ENCODE peak calls at places on chromosomes 3 and 15, in eight cellular contexts. One of them, this sample, is unnamed.
A peak's percentile ranks its signal among the peaks of the same experiment; 100 is the strongest.

GRCh38 chr3:118505784-118506183 is 528.9 kb downstream of the IGSF11 start:
- DNase-seq in SHP77: no peak
- DNase-seq in activated CD4-positive, CD25-positive, alpha-beta regulatory T cell treated with anti-CD3 and anti-CD28 coated beads, Interleukin-2, amount 50 U/mL, for 72 hours: no peak
- DNase-seq in RWPE1: peak; percentile 8
- DNase-seq in SW480: no peak
- DNase-seq in upper lobe of left lung: no peak
- DNase-seq in T-helper 2 cell: no peak
- DNase-seq in NCI-H2029 treated with DMSO at 0.1 percent for 48 hours: no peak
- DNase-seq in this sample: no peak

GRCh38 chr3:89525597-89525996 is 418.2 kb downstream of the EPHA3 start:
- DNase-seq in SHP77: no peak
- DNase-seq in activated CD4-positive, CD25-positive, alpha-beta regulatory T cell treated with anti-CD3 and anti-CD28 coated beads, Interleukin-2, amount 50 U/mL, for 72 hours: no peak
- DNase-seq in RWPE1: no peak
- DNase-seq in SW480: no peak
- DNase-seq in upper lobe of left lung: no peak
- DNase-seq in T-helper 2 cell: no peak
- DNase-seq in NCI-H2029 treated with DMSO at 0.1 percent for 48 hours: no peak
- DNase-seq in this sample: no peak

GRCh38 chr3:4963669-4964589 is 15.3 kb upstream of the BHLHE40 start:
- DNase-seq in SHP77: no peak
- DNase-seq in activated CD4-positive, CD25-positive, alpha-beta regulatory T cell treated with anti-CD3 and anti-CD28 coated beads, Interleukin-2, amount 50 U/mL, for 72 hours: no peak
- DNase-seq in RWPE1: no peak
- DNase-seq in SW480: no peak
- DNase-seq in upper lobe of left lung: no peak
- DNase-seq in T-helper 2 cell: no peak
- DNase-seq in NCI-H2029 treated with DMSO at 0.1 percent for 48 hours: no peak
- DNase-seq in this sample: no peak

GRCh38 chr3:81419196-81419595 is 342.2 kb downstream of the GBE1 start:
- DNase-seq in SHP77: no peak
- DNase-seq in activated CD4-positive, CD25-positive, alpha-beta regulatory T cell treated with anti-CD3 and anti-CD28 coated beads, Interleukin-2, amount 50 U/mL, for 72 hours: no peak
- DNase-seq in RWPE1: peak; percentile 2
- DNase-seq in SW480: peak; percentile 16
- DNase-seq in upper lobe of left lung: no peak
- DNase-seq in T-helper 2 cell: no peak
- DNase-seq in NCI-H2029 treated with DMSO at 0.1 percent for 48 hours: no peak
- DNase-seq in this sample: no peak

GRCh38 chr15:44069489-44069888 is 125.6 kb downstream of the FRMD5 start:
- DNase-seq in SHP77: no peak
- DNase-seq in activated CD4-positive, CD25-positive, alpha-beta regulatory T cell treated with anti-CD3 and anti-CD28 coated beads, Interleukin-2, amount 50 U/mL, for 72 hours: no peak
- DNase-seq in RWPE1: no peak
- DNase-seq in SW480: no peak
- DNase-seq in upper lobe of left lung: no peak
- DNase-seq in T-helper 2 cell: no peak
- DNase-seq in NCI-H2029 treated with DMSO at 0.1 percent for 48 hours: no peak
- DNase-seq in this sample: no peak

GRCh38 chr3:63508305-63508704 is 144.2 kb upstream of the SNTN start:
- DNase-seq in SHP77: no peak
- DNase-seq in activated CD4-positive, CD25-positive, alpha-beta regulatory T cell treated with anti-CD3 and anti-CD28 coated beads, Interleukin-2, amount 50 U/mL, for 72 hours: no peak
- DNase-seq in RWPE1: peak; percentile 41
- DNase-seq in SW480: peak; percentile 57
- DNase-seq in upper lobe of left lung: no peak
- DNase-seq in T-helper 2 cell: no peak
- DNase-seq in NCI-H2029 treated with DMSO at 0.1 percent for 48 hours: no peak
- DNase-seq in this sample: no peak

GRCh38 chr3:59064276-59064675 is 14.5 kb upstream of the CFAP20DC start:
- DNase-seq in SHP77: no peak
- DNase-seq in activated CD4-positive, CD25-positive, alpha-beta regulatory T cell treated with anti-CD3 and anti-CD28 coated beads, Interleukin-2, amount 50 U/mL, for 72 hours: no peak
- DNase-seq in RWPE1: no peak
- DNase-seq in SW480: no peak
- DNase-seq in upper lobe of left lung: no peak
- DNase-seq in T-helper 2 cell: no peak
- DNase-seq in NCI-H2029 treated with DMSO at 0.1 percent for 48 hours: no peak
- DNase-seq in this sample: no peak

GRCh38 chr15:33988384-33988783 is 20.1 kb downstream of the CHRM5 start:
- DNase-seq in SHP77: no peak
- DNase-seq in activated CD4-positive, CD25-positive, alpha-beta regulatory T cell treated with anti-CD3 and anti-CD28 coated beads, Interleukin-2, amount 50 U/mL, for 72 hours: no peak
- DNase-seq in RWPE1: no peak
- DNase-seq in SW480: no peak
- DNase-seq in upper lobe of left lung: no peak
- DNase-seq in T-helper 2 cell: no peak
- DNase-seq in NCI-H2029 treated with DMSO at 0.1 percent for 48 hours: no peak
- DNase-seq in this sample: no peak

GRCh38 chr3:43389388-43390254 is 103.3 kb downstream of the SNRK start:
- DNase-seq in SHP77: no peak
- DNase-seq in activated CD4-positive, CD25-positive, alpha-beta regulatory T cell treated with anti-CD3 and anti-CD28 coated beads, Interleukin-2, amount 50 U/mL, for 72 hours: no peak
- DNase-seq in RWPE1: peak; percentile 47
- DNase-seq in SW480: no peak
- DNase-seq in upper lobe of left lung: peak; percentile 83
- DNase-seq in T-helper 2 cell: peak; percentile 48
- DNase-seq in NCI-H2029 treated with DMSO at 0.1 percent for 48 hours: no peak
- DNase-seq in this sample: peak; percentile 20

GRCh38 chr3:6860911-6861330 is at the start of gene GRM7:
- DNase-seq in SHP77: no peak
- DNase-seq in activated CD4-positive, CD25-positive, alpha-beta regulatory T cell treated with anti-CD3 and anti-CD28 coated beads, Interleukin-2, amount 50 U/mL, for 72 hours: no peak
- DNase-seq in RWPE1: no peak
- DNase-seq in SW480: no peak
- DNase-seq in upper lobe of left lung: no peak
- DNase-seq in T-helper 2 cell: no peak
- DNase-seq in NCI-H2029 treated with DMSO at 0.1 percent for 48 hours: no peak
- DNase-seq in this sample: no peak

GRCh38 chr15:101129851-101130250 is 122.0 kb downstream of the CHSY1 start:
- DNase-seq in SHP77: no peak
- DNase-seq in activated CD4-positive, CD25-positive, alpha-beta regulatory T cell treated with anti-CD3 and anti-CD28 coated beads, Interleukin-2, amount 50 U/mL, for 72 hours: no peak
- DNase-seq in RWPE1: no peak
- DNase-seq in SW480: no peak
- DNase-seq in upper lobe of left lung: no peak
- DNase-seq in T-helper 2 cell: no peak
- DNase-seq in NCI-H2029 treated with DMSO at 0.1 percent for 48 hours: no peak
- DNase-seq in this sample: no peak

GRCh38 chr15:77541421-77542181 is 91.1 kb downstream of the LINGO1 start:
- DNase-seq in SHP77: no peak
- DNase-seq in activated CD4-positive, CD25-positive, alpha-beta regulatory T cell treated with anti-CD3 and anti-CD28 coated beads, Interleukin-2, amount 50 U/mL, for 72 hours: no peak
- DNase-seq in RWPE1: no peak
- DNase-seq in SW480: no peak
- DNase-seq in upper lobe of left lung: peak; percentile 38
- DNase-seq in T-helper 2 cell: no peak
- DNase-seq in NCI-H2029 treated with DMSO at 0.1 percent for 48 hours: no peak
- DNase-seq in this sample: no peak

GRCh38 chr3:114128826-114129225 is 50.0 kb downstream of the DRD3 start:
- DNase-seq in SHP77: no peak
- DNase-seq in activated CD4-positive, CD25-positive, alpha-beta regulatory T cell treated with anti-CD3 and anti-CD28 coated beads, Interleukin-2, amount 50 U/mL, for 72 hours: no peak
- DNase-seq in RWPE1: no peak
- DNase-seq in SW480: no peak
- DNase-seq in upper lobe of left lung: no peak
- DNase-seq in T-helper 2 cell: no peak
- DNase-seq in NCI-H2029 treated with DMSO at 0.1 percent for 48 hours: no peak
- DNase-seq in this sample: no peak

GRCh38 chr15:95326689-95327525 is 1003.6 kb upstream of the NR2F2 start:
- DNase-seq in SHP77: no peak
- DNase-seq in activated CD4-positive, CD25-positive, alpha-beta regulatory T cell treated with anti-CD3 and anti-CD28 coated beads, Interleukin-2, amount 50 U/mL, for 72 hours: no peak
- DNase-seq in RWPE1: no peak
- DNase-seq in SW480: no peak
- DNase-seq in upper lobe of left lung: no peak
- DNase-seq in T-helper 2 cell: no peak
- DNase-seq in NCI-H2029 treated with DMSO at 0.1 percent for 48 hours: no peak
- DNase-seq in this sample: no peak

GRCh38 chr3:44905501-44906159 is 31.2 kb downstream of the TGM4 start:
- DNase-seq in SHP77: no peak
- DNase-seq in activated CD4-positive, CD25-positive, alpha-beta regulatory T cell treated with anti-CD3 and anti-CD28 coated beads, Interleukin-2, amount 50 U/mL, for 72 hours: no peak
- DNase-seq in RWPE1: no peak
- DNase-seq in SW480: no peak
- DNase-seq in upper lobe of left lung: no peak
- DNase-seq in T-helper 2 cell: no peak
- DNase-seq in NCI-H2029 treated with DMSO at 0.1 percent for 48 hours: no peak
- DNase-seq in this sample: no peak

GRCh38 chr3:153429821-153430220 is 267.8 kb downstream of the RAP2B start:
- DNase-seq in SHP77: no peak
- DNase-seq in activated CD4-positive, CD25-positive, alpha-beta regulatory T cell treated with anti-CD3 and anti-CD28 coated beads, Interleukin-2, amount 50 U/mL, for 72 hours: no peak
- DNase-seq in RWPE1: no peak
- DNase-seq in SW480: no peak
- DNase-seq in upper lobe of left lung: no peak
- DNase-seq in T-helper 2 cell: no peak
- DNase-seq in NCI-H2029 treated with DMSO at 0.1 percent for 48 hours: no peak
- DNase-seq in this sample: no peak

GRCh38 chr3:62178739-62179600 is 194.4 kb downstream of the FEZF2 start:
- DNase-seq in SHP77: no peak
- DNase-seq in activated CD4-positive, CD25-positive, alpha-beta regulatory T cell treated with anti-CD3 and anti-CD28 coated beads, Interleukin-2, amount 50 U/mL, for 72 hours: no peak
- DNase-seq in RWPE1: no peak
- DNase-seq in SW480: no peak
- DNase-seq in upper lobe of left lung: no peak
- DNase-seq in T-helper 2 cell: no peak
- DNase-seq in NCI-H2029 treated with DMSO at 0.1 percent for 48 hours: no peak
- DNase-seq in this sample: no peak

GRCh38 chr3:106428565-106428994 is 559.8 kb upstream of the CBLB start:
- DNase-seq in SHP77: no peak
- DNase-seq in activated CD4-positive, CD25-positive, alpha-beta regulatory T cell treated with anti-CD3 and anti-CD28 coated beads, Interleukin-2, amount 50 U/mL, for 72 hours: no peak
- DNase-seq in RWPE1: peak; percentile 79
- DNase-seq in SW480: no peak
- DNase-seq in upper lobe of left lung: no peak
- DNase-seq in T-helper 2 cell: no peak
- DNase-seq in NCI-H2029 treated with DMSO at 0.1 percent for 48 hours: no peak
- DNase-seq in this sample: no peak

GRCh38 chr3:123799544-123800351 is 84.4 kb downstream of the MYLK start:
- DNase-seq in SHP77: no peak
- DNase-seq in activated CD4-positive, CD25-positive, alpha-beta regulatory T cell treated with anti-CD3 and anti-CD28 coated beads, Interleukin-2, amount 50 U/mL, for 72 hours: no peak
- DNase-seq in RWPE1: peak; percentile 91
- DNase-seq in SW480: peak; percentile 74
- DNase-seq in upper lobe of left lung: no peak
- DNase-seq in T-helper 2 cell: no peak
- DNase-seq in NCI-H2029 treated with DMSO at 0.1 percent for 48 hours: no peak
- DNase-seq in this sample: no peak

GRCh38 chr3:171194965-171195364 is 168.4 kb upstream of the SLC2A2 start:
- DNase-seq in SHP77: no peak
- DNase-seq in activated CD4-positive, CD25-positive, alpha-beta regulatory T cell treated with anti-CD3 and anti-CD28 coated beads, Interleukin-2, amount 50 U/mL, for 72 hours: no peak
- DNase-seq in RWPE1: no peak
- DNase-seq in SW480: no peak
- DNase-seq in upper lobe of left lung: no peak
- DNase-seq in T-helper 2 cell: no peak
- DNase-seq in NCI-H2029 treated with DMSO at 0.1 percent for 48 hours: no peak
- DNase-seq in this sample: no peak

GRCh38 chr3:121883507-121883906 is 10.7 kb upstream of the SLC15A2 start:
- DNase-seq in SHP77: peak; percentile 6
- DNase-seq in activated CD4-positive, CD25-positive, alpha-beta regulatory T cell treated with anti-CD3 and anti-CD28 coated beads, Interleukin-2, amount 50 U/mL, for 72 hours: no peak
- DNase-seq in RWPE1: peak; percentile 60
- DNase-seq in SW480: peak; percentile 33
- DNase-seq in upper lobe of left lung: no peak
- DNase-seq in T-helper 2 cell: no peak
- DNase-seq in NCI-H2029 treated with DMSO at 0.1 percent for 48 hours: peak; percentile 4
- DNase-seq in this sample: no peak